ENCODE peak calls at places on chromosomes 12 and 14, in four cellular contexts. One of them, this sample, is unnamed.

GRCh38 chr14:20001863-20002262 is at the start of gene OR4Q2:
- DNase-seq in HepG2: no peak
- DNase-seq in GM12878: no peak
- DNase-seq in K562: no peak
- DNase-seq in this sample: no peak

GRCh38 chr14:47715330-47715729 is 39.9 kb upstream of the MDGA2 start:
- DNase-seq in GM12878: no peak
- DNase-seq in K562: no peak
- DNase-seq in HepG2: no peak
- DNase-seq in this sample: no peak

GRCh38 chr12:11623382-11623781 is 26.1 kb upstream of the ETV6 start:
- DNase-seq in GM12878: no peak
- DNase-seq in HepG2: peak; percentile 58
- DNase-seq in K562: no peak
- DNase-seq in this sample: no peak

GRCh38 chr12:107322063-107322462 is 228.7 kb upstream of the CRY1 start:
- DNase-seq in GM12878: no peak
- DNase-seq in HepG2: no peak
- DNase-seq in K562: no peak
- DNase-seq in this sample: no peak

GRCh38 chr12:3285570-3285969 is 205.4 kb upstream of the PRMT8 start:
- DNase-seq in GM12878: no peak
- DNase-seq in HepG2: no peak
- DNase-seq in K562: no peak
- DNase-seq in this sample: no peak

GRCh38 chr12:42090899-42091298 is 53.8 kb downstream of the GXYLT1 start:
- DNase-seq in K562: no peak
- DNase-seq in HepG2: no peak
- DNase-seq in GM12878: no peak
- DNase-seq in this sample: no peak

GRCh38 chr14:105591052-105591451 is 64.7 kb downstream of the TMEM121 start:
- DNase-seq in K562: no peak
- DNase-seq in HepG2: no peak
- DNase-seq in GM12878: no peak
- DNase-seq in this sample: no peak

GRCh38 chr12:109170335-109170734 is 53.9 kb downstream of the ACACB start:
- DNase-seq in GM12878: no peak
- DNase-seq in K562: no peak
- DNase-seq in HepG2: no peak
- DNase-seq in this sample: no peak

GRCh38 chr12:99053599-99054362 is 408.7 kb downstream of the APAF1 start:
- DNase-seq in GM12878: no peak
- DNase-seq in HepG2: no peak
- DNase-seq in K562: no peak
- DNase-seq in this sample: no peak

GRCh38 chr14:64234877-64235651 is 59.1 kb downstream of the ESR2 start:
- DNase-seq in HepG2: no peak
- DNase-seq in K562: no peak
- DNase-seq in GM12878: no peak
- DNase-seq in this sample: no peak

GRCh38 chr14:37903561-37904191 is 304.0 kb upstream of the SSTR1 start:
- DNase-seq in GM12878: no peak
- DNase-seq in HepG2: peak; percentile 75
- DNase-seq in K562: peak; percentile 10
- DNase-seq in this sample: no peak

GRCh38 chr12:123232472-123232806 is 502 bp downstream of the MPHOSPH9 start:
- DNase-seq in K562: no peak
- DNase-seq in GM12878: no peak
- DNase-seq in HepG2: no peak
- DNase-seq in this sample: no peak

GRCh38 chr14:71001742-71002141 is 94.5 kb downstream of the PCNX1 start:
- DNase-seq in GM12878: no peak
- DNase-seq in K562: no peak
- DNase-seq in HepG2: peak; percentile 18
- DNase-seq in this sample: no peak

GRCh38 chr12:132190012-132190755 is 45.9 kb downstream of the NOC4L start:
- DNase-seq in HepG2: no peak
- DNase-seq in GM12878: no peak
- DNase-seq in K562: no peak
- DNase-seq in this sample: peak; percentile 65

GRCh38 chr12:5718680-5719079 is 226.4 kb downstream of the ANO2 start:
- DNase-seq in GM12878: no peak
- DNase-seq in K562: no peak
- DNase-seq in HepG2: no peak
- DNase-seq in this sample: no peak

GRCh38 chr12:20455001-20455706 is 86.8 kb downstream of the PDE3A start:
- DNase-seq in K562: no peak
- DNase-seq in HepG2: no peak
- DNase-seq in GM12878: no peak
- DNase-seq in this sample: no peak

GRCh38 chr14:21017528-21018245 is 7.2 kb downstream of the NDRG2 start:
- DNase-seq in K562: no peak
- DNase-seq in GM12878: no peak
- DNase-seq in HepG2: no peak
- DNase-seq in this sample: no peak

GRCh38 chr14:45051180-45051579 is 32.7 kb upstream of the PRPF39 start:
- DNase-seq in HepG2: no peak
- DNase-seq in GM12878: no peak
- DNase-seq in K562: no peak
- DNase-seq in this sample: no peak

GRCh38 chr12:104506691-104507401 is 50.1 kb downstream of the CHST11 start:
- DNase-seq in K562: no peak
- DNase-seq in GM12878: no peak
- DNase-seq in HepG2: no peak
- DNase-seq in this sample: peak; percentile 29

GRCh38 chr12:47818701-47819543 is 781 bp downstream of the HDAC7 start:
- DNase-seq in HepG2: peak; percentile 50
- DNase-seq in GM12878: no peak
- DNase-seq in K562: peak; percentile 77
- DNase-seq in this sample: peak; percentile 77

GRCh38 chr14:67131691-67132090 is 57.5 kb upstream of the GARIN2 start:
- DNase-seq in HepG2: no peak
- DNase-seq in K562: no peak
- DNase-seq in GM12878: no peak
- DNase-seq in this sample: no peak

GRCh38 chr12:88418856-88419497 is 161.3 kb downstream of the KITLG start:
- DNase-seq in GM12878: no peak
- DNase-seq in HepG2: no peak
- DNase-seq in K562: no peak
- DNase-seq in this sample: no peak

GRCh38 chr14:77222546-77223225 is 41.1 kb downstream of the TMEM63C start:
- DNase-seq in GM12878: no peak
- DNase-seq in K562: no peak
- DNase-seq in HepG2: no peak
- DNase-seq in this sample: peak; percentile 31

GRCh38 chr12:71686658-71687025 is 760 bp downstream of the TMEM19 start:
- DNase-seq in K562: no peak
- DNase-seq in GM12878: no peak
- DNase-seq in HepG2: no peak
- DNase-seq in this sample: no peak

GRCh38 chr12:89707992-89708792 is 446 bp downstream of the ATP2B1 start:
- DNase-seq in GM12878: no peak
- DNase-seq in HepG2: no peak
- DNase-seq in K562: peak; percentile 49
- DNase-seq in this sample: peak; percentile 51

GRCh38 chr12:89709157-89709993 is 737 bp upstream of the ATP2B1 start:
- DNase-seq in K562: peak; percentile 98
- DNase-seq in GM12878: peak; percentile 95
- DNase-seq in HepG2: peak; percentile 94
- DNase-seq in this sample: peak; percentile 97

GRCh38 chr12:89710873-89711179 is 2.2 kb upstream of the ATP2B1 start:
- DNase-seq in GM12878: no peak
- DNase-seq in K562: no peak
- DNase-seq in HepG2: no peak
- DNase-seq in this sample: no peak

GRCh38 chr12:89708793-89709156 is at the start of gene ATP2B1:
- DNase-seq in GM12878: peak; percentile 51
- DNase-seq in K562: peak; percentile 88
- DNase-seq in HepG2: peak; percentile 55
- DNase-seq in this sample: peak; percentile 79

DNA sequence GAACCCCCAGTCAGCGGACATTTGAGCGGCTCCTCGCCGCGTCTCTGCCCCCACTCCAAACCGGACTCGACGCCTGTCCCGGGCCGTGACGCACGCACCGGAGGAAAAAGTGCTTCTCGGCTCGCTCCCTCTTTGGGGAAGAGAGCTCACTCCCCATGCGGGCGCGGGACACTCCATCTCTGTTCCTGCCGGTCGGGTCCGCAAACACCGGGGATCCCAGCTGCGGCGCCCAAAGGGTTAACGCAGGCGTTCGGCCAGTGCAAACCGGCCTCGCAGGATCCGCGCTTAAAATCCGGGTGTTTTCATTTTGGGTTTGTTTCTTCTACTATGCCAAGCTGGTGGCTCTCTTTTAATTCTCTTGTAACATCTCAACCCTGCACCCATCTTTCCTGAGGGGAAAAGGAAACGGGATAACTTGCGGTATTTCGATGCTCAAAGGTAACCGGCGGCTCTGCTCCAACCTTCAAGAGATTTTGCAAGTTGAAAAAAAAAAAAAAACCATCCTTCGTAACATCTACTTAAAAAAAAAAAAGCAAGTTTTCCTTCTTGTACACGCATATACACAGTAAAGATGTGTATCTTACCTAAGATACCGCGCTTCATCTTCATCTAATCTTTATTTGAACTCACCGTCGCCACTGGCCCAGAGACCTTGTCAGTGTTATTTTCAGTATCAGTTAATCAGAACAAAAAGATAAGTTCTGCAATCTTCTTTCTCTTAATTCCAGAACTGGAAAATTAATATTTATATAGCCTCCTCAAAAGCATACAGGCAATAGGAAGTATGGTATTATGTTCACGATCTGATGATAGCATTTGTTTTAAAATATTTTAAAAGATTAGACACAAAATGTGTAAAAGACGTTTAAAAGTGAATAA is 1.6 kb upstream of the ATP2B1 start:
- DNase-seq in HepG2: no peak
- DNase-seq in K562: no peak
- DNase-seq in GM12878: no peak
- DNase-seq in this sample: peak; percentile 74
- TF ChIP-seq ESRRA in HepG2: no peak
- TF ChIP-seq ESRRA in K562: no peak
- TF ChIP-seq ESRRA in GM12878: no peak
- TF ChIP-seq ESRRA in this sample: no peak

DNA sequence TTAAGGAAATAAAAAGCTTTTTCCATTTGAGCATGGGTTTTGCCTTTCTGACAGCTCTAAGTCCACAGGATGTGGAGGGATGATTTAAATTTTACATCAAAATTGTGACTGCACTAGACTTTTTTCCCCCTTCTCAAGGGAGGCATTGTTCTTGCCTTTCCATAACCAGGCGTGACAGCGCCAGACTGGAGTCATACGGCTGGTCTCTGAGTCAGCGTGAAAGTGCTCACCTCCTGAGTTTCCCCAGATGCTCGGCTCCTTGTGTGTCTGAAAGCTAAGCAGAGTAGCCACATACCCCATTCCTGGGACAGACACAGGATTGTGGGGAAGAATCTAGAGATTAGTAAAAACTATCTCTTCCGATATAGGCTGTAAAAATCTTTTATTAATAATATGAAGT is 43.1 kb downstream of the SOX5 start:
- DNase-seq in GM12878: no peak
- DNase-seq in HepG2: peak; percentile 20
- DNase-seq in K562: no peak
- DNase-seq in this sample: no peak
- TF ChIP-seq MAX in GM12878: no peak
- TF ChIP-seq MAX in HepG2: no peak
- TF ChIP-seq MAX in K562: no peak
- TF ChIP-seq MAX in this sample: no peak

GRCh38 chr14:56423591-56423991 is 156.0 kb upstream of the TMEM260 start:
- DNase-seq in HepG2: no peak
- DNase-seq in K562: no peak
- DNase-seq in GM12878: no peak
- DNase-seq in this sample: no peak
- TF ChIP-seq ATF2 in HepG2: no peak
- TF ChIP-seq ATF2 in K562: no peak
- TF ChIP-seq ATF2 in GM12878: no peak
- TF ChIP-seq ATF2 in this sample: no peak

GRCh38 chr14:59055439-59056045 is 132.9 kb upstream of the DAAM1 start:
- DNase-seq in GM12878: peak; percentile 7
- DNase-seq in K562: peak; percentile 32
- DNase-seq in HepG2: peak; percentile 21
- DNase-seq in this sample: peak; percentile 28

GRCh38 chr14:59063259-59063658 is 125.2 kb upstream of the DAAM1 start:
- DNase-seq in K562: no peak
- DNase-seq in GM12878: no peak
- DNase-seq in HepG2: no peak
- DNase-seq in this sample: no peak

GRCh38 chr14:59060841-59061240 is 127.6 kb upstream of the DAAM1 start:
- DNase-seq in HepG2: no peak
- DNase-seq in GM12878: no peak
- DNase-seq in K562: no peak
- DNase-seq in this sample: no peak

GRCh38 chr14:59061292-59061691 is 127.2 kb upstream of the DAAM1 start:
- DNase-seq in K562: no peak
- DNase-seq in HepG2: no peak
- DNase-seq in GM12878: no peak
- DNase-seq in this sample: no peak
- TF ChIP-seq ESRRA in K562: no peak
- TF ChIP-seq ESRRA in HepG2: no peak
- TF ChIP-seq ESRRA in GM12878: no peak
- TF ChIP-seq ESRRA in this sample: no peak

GRCh38 chr12:57756406-57757341 is 1.8 kb downstream of the MARCHF9 start:
- DNase-seq in GM12878: no peak
- DNase-seq in HepG2: no peak
- DNase-seq in K562: peak; percentile 88
- DNase-seq in this sample: peak; percentile 85
- TF ChIP-seq MAX in GM12878: no peak
- TF ChIP-seq MAX in HepG2: peak; percentile 53
- TF ChIP-seq MAX in K562: no peak
- TF ChIP-seq MAX in this sample: no peak

GRCh38 chr12:105936496-105936895 is 202.3 kb downstream of the NUAK1 start:
- DNase-seq in K562: no peak
- DNase-seq in HepG2: no peak
- DNase-seq in GM12878: no peak
- DNase-seq in this sample: no peak

GRCh38 chr12:105933671-105934665 is 204.8 kb downstream of the NUAK1 start:
- DNase-seq in HepG2: no peak
- DNase-seq in GM12878: no peak
- DNase-seq in K562: no peak
- DNase-seq in this sample: no peak

GRCh38 chr12:105931762-105932587 is 206.8 kb downstream of the NUAK1 start:
- DNase-seq in GM12878: no peak
- DNase-seq in HepG2: no peak
- DNase-seq in K562: no peak
- DNase-seq in this sample: no peak

GRCh38 chr12:105935981-105936380 is 202.8 kb downstream of the NUAK1 start:
- DNase-seq in HepG2: no peak
- DNase-seq in GM12878: no peak
- DNase-seq in K562: no peak
- DNase-seq in this sample: no peak

DNA sequence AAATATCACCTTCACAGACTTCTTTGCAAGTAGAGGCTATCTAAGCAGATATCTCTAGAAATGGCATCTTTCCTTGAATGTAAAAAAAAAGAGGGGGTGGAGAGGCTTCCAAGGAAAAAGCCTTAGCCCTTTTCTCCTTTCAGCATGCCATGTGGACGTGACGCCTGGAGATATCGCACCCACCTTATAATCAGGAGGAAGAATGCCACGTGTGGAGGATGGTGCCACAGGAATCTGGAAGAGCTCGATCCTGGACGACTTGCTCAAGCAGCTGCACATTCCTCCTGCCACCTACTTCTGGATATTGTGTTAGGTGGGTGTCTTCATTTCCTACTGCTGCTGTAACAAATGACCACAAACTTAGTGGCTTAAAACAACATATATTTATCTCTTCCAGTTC is 203.6 kb downstream of the NUAK1 start:
- DNase-seq in GM12878: no peak
- DNase-seq in K562: no peak
- DNase-seq in HepG2: no peak
- DNase-seq in this sample: no peak
- TF ChIP-seq ATF2 in GM12878: no peak
- TF ChIP-seq ATF2 in K562: no peak
- TF ChIP-seq ATF2 in HepG2: no peak
- TF ChIP-seq ATF2 in this sample: no peak

This sample was measured in WTC11.